ENCODE peak calls at places on chromosomes 16 and 17, in seven cellular contexts. One of them, this sample, is unnamed.

GRCh38 chr17:66655861-66656260 is 179.1 kb upstream of the CACNG5 start:
- DNase-seq in midbrain: no peak
- DNase-seq in transverse colon: no peak
- DNase-seq in islet precursor cell: no peak
- DNase-seq in CD8-positive, alpha-beta T cell: no peak
- DNase-seq in NCI-H524: no peak
- DNase-seq in progenitor cell of endocrine pancreas: no peak
- DNase-seq in this sample: peak

GRCh38 chr17:68580236-68580903 is 20.8 kb downstream of the FAM20A start:
- DNase-seq in NCI-H524: no peak
- DNase-seq in midbrain: no peak
- DNase-seq in transverse colon: no peak
- DNase-seq in progenitor cell of endocrine pancreas: no peak
- DNase-seq in CD8-positive, alpha-beta T cell: no peak
- DNase-seq in islet precursor cell: no peak
- DNase-seq in this sample: peak

GRCh38 chr16:11562941-11563340 is 23.8 kb downstream of the LITAF start:
- DNase-seq in NCI-H524: no peak
- DNase-seq in transverse colon: no peak
- DNase-seq in progenitor cell of endocrine pancreas: no peak
- DNase-seq in islet precursor cell: no peak
- DNase-seq in midbrain: no peak
- DNase-seq in CD8-positive, alpha-beta T cell: no peak
- DNase-seq in this sample: no peak

GRCh38 chr17:19904412-19904811 is 36.7 kb upstream of the ULK2 start:
- DNase-seq in NCI-H524: no peak
- DNase-seq in CD8-positive, alpha-beta T cell: no peak
- DNase-seq in midbrain: no peak
- DNase-seq in islet precursor cell: no peak
- DNase-seq in transverse colon: no peak
- DNase-seq in progenitor cell of endocrine pancreas: no peak
- DNase-seq in this sample: peak

GRCh38 chr16:49474741-49475140 is 101.1 kb downstream of the C16orf78 start:
- DNase-seq in progenitor cell of endocrine pancreas: no peak
- DNase-seq in midbrain: no peak
- DNase-seq in NCI-H524: peak
- DNase-seq in CD8-positive, alpha-beta T cell: no peak
- DNase-seq in transverse colon: peak
- DNase-seq in islet precursor cell: peak
- DNase-seq in this sample: no peak

GRCh38 chr17:55086635-55087058 is 118.1 kb downstream of the STXBP4 start:
- DNase-seq in transverse colon: no peak
- DNase-seq in progenitor cell of endocrine pancreas: no peak
- DNase-seq in CD8-positive, alpha-beta T cell: no peak
- DNase-seq in islet precursor cell: no peak
- DNase-seq in NCI-H524: no peak
- DNase-seq in midbrain: no peak
- DNase-seq in this sample: peak

GRCh38 chr16:53534206-53534605 is 31.2 kb upstream of the AKTIP start:
- DNase-seq in NCI-H524: no peak
- DNase-seq in midbrain: no peak
- DNase-seq in CD8-positive, alpha-beta T cell: no peak
- DNase-seq in transverse colon: no peak
- DNase-seq in progenitor cell of endocrine pancreas: no peak
- DNase-seq in islet precursor cell: no peak
- DNase-seq in this sample: no peak

GRCh38 chr16:66881014-66881417 is 701 bp downstream of the PDP2 start:
- DNase-seq in CD8-positive, alpha-beta T cell: no peak
- DNase-seq in midbrain: no peak
- DNase-seq in progenitor cell of endocrine pancreas: no peak
- DNase-seq in transverse colon: no peak
- DNase-seq in islet precursor cell: no peak
- DNase-seq in NCI-H524: no peak
- DNase-seq in this sample: no peak

GRCh38 chr16:87860553-87861299 is 8.6 kb downstream of the SLC7A5 start:
- DNase-seq in NCI-H524: peak
- DNase-seq in midbrain: no peak
- DNase-seq in islet precursor cell: peak
- DNase-seq in CD8-positive, alpha-beta T cell: no peak
- DNase-seq in progenitor cell of endocrine pancreas: no peak
- DNase-seq in transverse colon: no peak
- DNase-seq in this sample: peak

GRCh38 chr16:74451951-74452758 is 30.9 kb upstream of the CLEC18B start:
- DNase-seq in NCI-H524: no peak
- DNase-seq in islet precursor cell: no peak
- DNase-seq in midbrain: no peak
- DNase-seq in progenitor cell of endocrine pancreas: no peak
- DNase-seq in transverse colon: no peak
- DNase-seq in CD8-positive, alpha-beta T cell: no peak
- DNase-seq in this sample: no peak

GRCh38 chr17:48612854-48613691 is 2.0 kb downstream of the HOXB8 start:
- DNase-seq in transverse colon: peak
- DNase-seq in islet precursor cell: peak
- DNase-seq in NCI-H524: no peak
- DNase-seq in midbrain: no peak
- DNase-seq in CD8-positive, alpha-beta T cell: no peak
- DNase-seq in progenitor cell of endocrine pancreas: no peak
- DNase-seq in this sample: peak

GRCh38 chr16:74563828-74564263 is 43.1 kb downstream of the GLG1 start:
- DNase-seq in transverse colon: no peak
- DNase-seq in midbrain: no peak
- DNase-seq in islet precursor cell: no peak
- DNase-seq in CD8-positive, alpha-beta T cell: no peak
- DNase-seq in progenitor cell of endocrine pancreas: no peak
- DNase-seq in NCI-H524: no peak
- DNase-seq in this sample: no peak

GRCh38 chr17:61461967-61462733 is 9.9 kb downstream of the TBX4 start:
- DNase-seq in islet precursor cell: peak
- DNase-seq in progenitor cell of endocrine pancreas: no peak
- DNase-seq in NCI-H524: peak
- DNase-seq in transverse colon: no peak
- DNase-seq in midbrain: no peak
- DNase-seq in CD8-positive, alpha-beta T cell: no peak
- DNase-seq in this sample: peak

GRCh38 chr17:45940826-45941225 is 46.5 kb downstream of the MAPT start:
- DNase-seq in transverse colon: peak
- DNase-seq in midbrain: peak
- DNase-seq in CD8-positive, alpha-beta T cell: no peak
- DNase-seq in NCI-H524: no peak
- DNase-seq in islet precursor cell: no peak
- DNase-seq in progenitor cell of endocrine pancreas: no peak
- DNase-seq in this sample: no peak

GRCh38 chr16:48561960-48562393 is 48.0 kb downstream of the N4BP1 start:
- DNase-seq in islet precursor cell: no peak
- DNase-seq in NCI-H524: no peak
- DNase-seq in CD8-positive, alpha-beta T cell: no peak
- DNase-seq in midbrain: no peak
- DNase-seq in progenitor cell of endocrine pancreas: no peak
- DNase-seq in transverse colon: no peak
- DNase-seq in this sample: no peak

GRCh38 chr17:20983359-20983637 is 59.5 kb downstream of the USP22 start:
- DNase-seq in midbrain: no peak
- DNase-seq in progenitor cell of endocrine pancreas: no peak
- DNase-seq in NCI-H524: no peak
- DNase-seq in islet precursor cell: peak
- DNase-seq in CD8-positive, alpha-beta T cell: no peak
- DNase-seq in transverse colon: no peak
- DNase-seq in this sample: no peak